ENCODE peak calls at places on chromosomes 4 and X, in six cellular contexts. Y, N, D, O, K and U are unnamed samples.

GRCh38 chr4:48766393-48766792 is 13.7 kb downstream of the FRYL start:
- DNase-seq in D (no peak), Y (no peak), O (no peak), N (no peak), K (no peak), U (no peak)

GRCh38 chrX:154046262-154046771 is 26.6 kb upstream of the IRAK1 start:
- DNase-seq in K (no peak), D (peak), O (no peak), N (no peak), Y (peak), U (peak)

GRCh38 chr4:127781303-127782024 is 658 bp upstream of the HSPA4L start:
- DNase-seq in K (peak), N (no peak), O (no peak), Y (peak), D (peak), U (no peak)

GRCh38 chr4:15348695-15349094 is 79.1 kb upstream of the C1QTNF7 start:
- DNase-seq in Y (no peak), O (no peak), N (no peak), D (no peak), K (no peak), U (no peak)

GRCh38 chr4:83074086-83074704 is 39.2 kb downstream of the COPS4 start:
- DNase-seq in O (no peak), D (peak), N (peak), Y (peak), K (peak), U (peak)

GRCh38 chr4:118270492-118270891 is 82.3 kb downstream of the PRSS12 start:
- DNase-seq in N (no peak), O (no peak), K (peak), Y (peak), D (peak), U (peak)

GRCh38 chr4:632391-632790 is 7.0 kb downstream of the PDE6B start:
- DNase-seq in N (peak), D (no peak), K (no peak), O (no peak), Y (no peak), U (no peak)

GRCh38 chr4:59127748-59128147 is 2017.6 kb upstream of the IGFBP7 start:
- DNase-seq in N (no peak), Y (no peak), K (no peak), D (no peak), O (no peak), U (no peak)

GRCh38 chr4:186501554-186501953 is 53.8 kb downstream of the MTNR1A start:
- DNase-seq in D (no peak), Y (no peak), N (no peak), K (no peak), O (no peak), U (no peak)

GRCh38 chrX:46485897-46486296 is 59.3 kb downstream of the ZNF674 start:
- DNase-seq in D (no peak), Y (no peak), K (no peak), N (peak), O (peak), U (peak)

GRCh38 chr4:104966349-104967033 is 180.2 kb upstream of the TET2 start:
- DNase-seq in O (no peak), K (no peak), N (no peak), D (no peak), Y (no peak), U (no peak)

GRCh38 chr4:93947318-93947717 is 118.8 kb downstream of the ATOH1 start:
- DNase-seq in N (no peak), O (no peak), D (no peak), Y (no peak), K (no peak), U (peak)

GRCh38 chr4:168632246-168632832 is 135.5 kb downstream of the PALLD start:
- DNase-seq in O (no peak), N (no peak), Y (no peak), K (peak), D (no peak), U (peak)

GRCh38 chr4:86493460-86493859 is 100.7 kb upstream of the PTPN13 start:
- DNase-seq in O (no peak), D (no peak), Y (peak), K (no peak), N (no peak), U (no peak)

GRCh38 chr4:168496834-168497233 is at the start of gene PALLD:
- DNase-seq in K (no peak), Y (peak), N (no peak), O (no peak), D (peak), U (no peak)

GRCh38 chr4:94253036-94253435 is 45.4 kb downstream of the SMARCAD1 start:
- DNase-seq in K (no peak), D (peak), N (no peak), O (no peak), Y (peak), U (peak)

GRCh38 chrX:130575831-130576404 is 174.1 kb downstream of the RBMX2 start:
- DNase-seq in D (peak), Y (peak), K (peak), O (peak), N (peak), U (peak)

GRCh38 chr4:40165931-40166330 is 30.9 kb upstream of the RHOH start:
- DNase-seq in O (no peak), N (no peak), Y (no peak), K (no peak), D (no peak), U (no peak)

GRCh38 chr4:188841523-188841922 is 702.3 kb downstream of the TRIML1 start:
- DNase-seq in N (no peak), D (no peak), O (no peak), Y (no peak), K (no peak), U (no peak)

GRCh38 chrX:16807976-16808542 is 21.8 kb downstream of the TXLNG start:
- DNase-seq in K (no peak), Y (peak), N (no peak), O (no peak), D (peak), U (peak)

GRCh38 chr4:38368612-38369011 is 295.4 kb upstream of the KLF3 start:
- DNase-seq in N (no peak), O (no peak), D (peak), K (no peak), Y (peak), U (no peak)

GRCh38 chr4:136664988-136665387 is 867.3 kb downstream of the PCDH18 start:
- DNase-seq in K (no peak), N (no peak), D (peak), Y (peak), O (no peak), U (no peak)

GRCh38 chr4:66178901-66179300 is 508.6 kb upstream of the EPHA5 start:
- DNase-seq in Y (no peak), K (peak), D (peak), N (no peak), O (no peak), U (peak)

GRCh38 chr4:153383131-153383530 is 38.6 kb downstream of the MND1 start:
- DNase-seq in Y (no peak), D (no peak), O (no peak), N (no peak), K (no peak), U (no peak)

GRCh38 chr4:40038972-40039371 is 17.7 kb upstream of the N4BP2 start:
- DNase-seq in N (no peak), D (no peak), K (no peak), Y (peak), O (no peak), U (no peak)

GRCh38 chr4:64327237-64327636 is 82.0 kb downstream of the TECRL start:
- DNase-seq in Y (no peak), D (no peak), O (no peak), K (no peak), N (no peak), U (no peak)

GRCh38 chr4:18578307-18578706 is 556.8 kb upstream of the LCORL start:
- DNase-seq in O (no peak), Y (no peak), K (no peak), N (no peak), D (no peak), U (no peak)

GRCh38 chr4:119666653-119667091 is 38.1 kb upstream of the PDE5A start:
- DNase-seq in D (peak), N (no peak), O (no peak), K (peak), Y (peak), U (peak)
- H2BK15ac ChIP-seq in D (no peak), N (no peak), O (no peak), K (no peak), Y (peak), U (no peak)

DNA sequence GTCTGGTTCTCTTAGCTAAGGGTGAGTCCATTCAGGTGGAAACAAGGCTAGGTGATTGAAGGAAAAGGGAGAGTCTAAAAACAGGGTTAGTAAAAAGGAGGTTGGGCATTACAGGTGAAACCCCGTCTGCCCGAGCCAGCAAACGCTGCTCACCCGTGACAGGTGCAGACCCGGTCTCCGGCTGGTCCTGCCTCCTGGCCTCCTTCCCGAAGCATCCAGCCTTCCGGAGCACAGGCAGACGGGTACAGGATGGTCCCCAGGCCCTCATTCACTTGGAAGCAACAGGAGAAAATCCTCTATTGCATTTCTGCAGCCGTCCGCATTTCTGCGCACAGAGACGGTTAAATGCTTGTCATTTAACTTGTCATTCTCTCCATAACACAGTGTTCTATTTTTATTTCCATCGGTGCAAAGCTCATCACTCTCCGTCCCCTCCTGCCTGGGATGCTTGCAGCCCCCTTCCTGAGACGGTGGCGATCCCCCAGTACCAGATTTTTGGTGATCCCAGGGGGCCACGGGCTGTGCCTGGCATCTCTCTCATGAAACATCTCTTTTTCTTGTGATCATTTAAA is 90.8 kb upstream of the PPP2R3B start:
- DNase-seq in O (no peak), N (no peak), Y (no peak), K (no peak), D (no peak), U (no peak)
- H2BK15ac ChIP-seq in O (no peak), N (no peak), Y (no peak), K (peak), D (no peak), U (no peak)

DNA sequence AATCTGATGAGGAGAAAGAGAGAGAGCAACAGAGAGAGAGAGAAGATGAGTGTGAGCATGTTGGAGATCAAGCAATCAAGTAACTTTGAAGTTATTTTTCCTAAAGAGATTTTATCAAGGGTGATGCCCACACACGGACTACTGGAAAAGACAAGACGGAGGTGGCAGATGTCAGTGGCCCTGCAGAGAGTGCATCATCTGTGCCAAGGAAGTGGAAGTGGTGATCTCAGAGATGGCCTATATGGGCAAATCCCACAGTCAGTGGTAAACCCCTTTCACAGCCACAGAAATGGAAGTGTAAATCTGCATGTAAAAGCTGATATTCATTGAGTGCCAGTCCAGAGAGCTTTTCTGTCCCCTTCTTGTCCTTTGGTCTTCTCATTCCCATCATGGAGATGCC is 577.2 kb upstream of the AADAT start:
- DNase-seq in Y (no peak), N (no peak), O (no peak), K (no peak), D (no peak), U (no peak)
- H2BK15ac ChIP-seq in Y (no peak), N (no peak), O (no peak), K (no peak), D (no peak), U (no peak)

GRCh38 chrX:150409486-150409885 is 46.4 kb downstream of the MAMLD1 start:
- DNase-seq in K (no peak), D (no peak), N (no peak), O (no peak), Y (no peak), U (no peak)

GRCh38 chrX:150406559-150406958 is 43.4 kb downstream of the MAMLD1 start:
- DNase-seq in D (no peak), N (no peak), O (no peak), K (no peak), Y (peak), U (no peak)

GRCh38 chrX:150408561-150408960 is 45.4 kb downstream of the MAMLD1 start:
- DNase-seq in Y (peak), K (no peak), D (peak), N (no peak), O (no peak), U (no peak)

GRCh38 chrX:150409964-150410363 is 46.8 kb downstream of the MAMLD1 start:
- DNase-seq in D (no peak), Y (no peak), O (no peak), K (no peak), N (no peak), U (peak)

GRCh38 chrX:150408007-150408406 is 44.9 kb downstream of the MAMLD1 start:
- DNase-seq in D (no peak), Y (no peak), N (no peak), K (no peak), O (no peak), U (no peak)
- H2BK15ac ChIP-seq in D (no peak), Y (no peak), N (no peak), K (no peak), O (no peak), U (no peak)

GRCh38 chr4:114027596-114027995 is 48.1 kb upstream of the ARSJ start:
- DNase-seq in N (no peak), Y (no peak), K (no peak), D (no peak), O (no peak), U (no peak)
- H2BK15ac ChIP-seq in N (no peak), Y (no peak), K (no peak), D (no peak), O (no peak), U (no peak)

GRCh38 chr4:14125375-14126129 is 498.0 kb upstream of the BOD1L1 start:
- DNase-seq in Y (no peak), O (no peak), K (no peak), D (no peak), N (no peak), U (no peak)

DNA sequence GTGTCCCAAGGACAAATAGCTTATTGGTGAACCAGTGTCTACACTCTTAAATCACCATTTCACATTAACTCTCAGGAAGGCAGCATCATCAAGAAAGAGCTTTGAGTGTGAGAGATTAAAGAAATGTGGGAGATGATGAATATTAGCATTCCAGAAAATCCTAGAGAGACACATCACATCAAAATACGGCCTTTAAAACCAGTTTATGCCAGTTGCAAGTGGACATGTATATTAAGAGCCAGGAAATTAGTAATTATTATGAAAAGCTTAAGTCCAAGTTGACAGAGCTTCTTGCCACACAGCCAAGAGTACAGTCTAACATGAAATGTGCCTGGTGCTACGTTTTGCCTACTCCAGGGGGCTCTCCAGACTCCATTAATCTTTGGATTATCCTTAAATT is 503.0 kb upstream of the BOD1L1 start:
- DNase-seq in N (no peak), Y (peak), O (no peak), D (no peak), K (no peak), U (no peak)
- H2BK15ac ChIP-seq in N (no peak), Y (no peak), O (no peak), D (no peak), K (no peak), U (no peak)

GRCh38 chrX:101206471-101206870 is 13.1 kb upstream of the DRP2 start:
- DNase-seq in O (no peak), Y (peak), N (no peak), K (no peak), D (peak), U (peak)

GRCh38 chrX:101208152-101208905 is 11.3 kb upstream of the DRP2 start:
- DNase-seq in N (no peak), Y (peak), D (no peak), K (no peak), O (no peak), U (no peak)

DNA sequence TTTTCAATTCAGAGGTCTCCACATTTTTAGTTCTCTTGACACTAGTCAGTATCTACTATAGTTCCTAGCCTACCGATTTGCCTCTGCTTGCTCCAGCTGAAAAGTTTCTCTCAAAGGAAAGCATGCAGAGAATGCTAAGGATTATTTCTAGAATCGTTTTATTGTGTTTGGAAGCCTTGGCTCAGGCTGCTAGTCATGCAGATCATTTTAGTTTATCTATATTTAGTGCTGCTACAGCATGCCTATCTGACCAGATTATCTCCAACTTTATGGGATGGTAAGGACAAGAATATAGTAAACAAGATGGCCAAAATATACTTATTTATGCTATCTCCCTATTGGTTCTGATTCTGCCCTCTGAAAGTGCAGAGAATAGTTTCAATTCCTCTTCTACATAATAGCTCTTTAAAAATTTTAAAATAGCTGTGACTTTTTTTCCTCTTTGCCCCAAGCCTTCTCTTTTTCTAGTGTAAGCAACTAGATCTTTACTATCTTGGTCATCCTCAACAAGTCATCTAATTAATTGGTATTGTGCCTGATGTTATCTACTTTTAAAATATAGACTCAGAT is 15.7 kb upstream of the DRP2 start:
- DNase-seq in K (no peak), O (no peak), Y (peak), N (no peak), D (no peak), U (no peak)
- H2BK15ac ChIP-seq in K (no peak), O (no peak), Y (no peak), N (no peak), D (no peak), U (no peak)

GRCh38 chr4:47085661-47086060 is 54.3 kb downstream of the GABRB1 start:
- DNase-seq in N (no peak), Y (no peak), O (no peak), D (no peak), K (no peak), U (no peak)

GRCh38 chr4:47084795-47085194 is 53.4 kb downstream of the GABRB1 start:
- DNase-seq in Y (no peak), D (no peak), K (no peak), O (no peak), N (no peak), U (no peak)

GRCh38 chr4:47084111-47084510 is 52.7 kb downstream of the GABRB1 start:
- DNase-seq in K (no peak), D (no peak), Y (no peak), N (no peak), O (no peak), U (no peak)
- H2BK15ac ChIP-seq in K (no peak), D (no peak), Y (no peak), N (no peak), O (no peak), U (no peak)

GRCh38 chr4:139719381-139720101 is 53.9 kb downstream of the MGST2 start:
- DNase-seq in O (no peak), D (no peak), K (no peak), N (no peak), Y (no peak), U (no peak)
- H2BK15ac ChIP-seq in O (no peak), D (no peak), K (no peak), N (no peak), Y (no peak), U (no peak)

GRCh38 chr4:76883147-76883546 is 14.8 kb downstream of the SOWAHB start:
- DNase-seq in Y (peak), K (no peak), D (peak), O (no peak), N (no peak), U (no peak)
- H2BK15ac ChIP-seq in Y (peak), K (no peak), D (no peak), O (no peak), N (no peak), U (no peak)